ENCODE peak calls at places on chromosomes 7 and 10, in eight cellular contexts. T, F, M, Q, O, K, B and Y are unnamed samples.

GRCh38 chr10:88989423-88989822 is 1.2 kb upstream of the FAS start:
- DNase-seq in T (no peak), F (no peak), M (no peak), Q (no peak), O (no peak), K (no peak), B (no peak), Y (no peak)

GRCh38 chr7:26439502-26440252 is 148.0 kb downstream of the SNX10 start:
- DNase-seq in T (no peak), F (no peak), M (no peak), Q (no peak), O (no peak), K (no peak), B (no peak), Y (no peak)

GRCh38 chr7:114082567-114082933 is 163.7 kb upstream of the PPP1R3A start:
- DNase-seq in T (no peak), F (peak; percentile 17), M (no peak), Q (peak; percentile 29), O (no peak), K (no peak), B (no peak), Y (no peak)

GRCh38 chr10:72320676-72321247 is 34.0 kb downstream of the DNAJB12 start:
- DNase-seq in T (peak; percentile 82), F (peak; percentile 89), M (peak; percentile 89), Q (peak; percentile 96), O (peak; percentile 81), K (no peak), B (no peak), Y (no peak)

GRCh38 chr10:45308707-45309106 is 6.7 kb downstream of the OR13A1 start:
- DNase-seq in T (no peak), F (peak; percentile 44), M (no peak), Q (peak; percentile 48), O (no peak), K (no peak), B (no peak), Y (no peak)

GRCh38 chr7:151875862-151876111 is 1.1 kb downstream of the PRKAG2 start:
- DNase-seq in T (no peak), F (no peak), M (no peak), Q (no peak), O (no peak), K (no peak), B (no peak), Y (no peak)

GRCh38 chr7:17013204-17013603 is 131.4 kb upstream of the AGR3 start:
- DNase-seq in T (no peak), F (no peak), M (no peak), Q (no peak), O (no peak), K (no peak), B (no peak), Y (no peak)

GRCh38 chr10:93379366-93380042 is 102.6 kb downstream of the MYOF start:
- DNase-seq in T (no peak), F (no peak), M (no peak), Q (peak; percentile 72), O (no peak), K (no peak), B (no peak), Y (no peak)

GRCh38 chr10:78038105-78038504 is 4.4 kb downstream of the RPS24 start:
- DNase-seq in T (no peak), F (no peak), M (no peak), Q (no peak), O (no peak), K (no peak), B (no peak), Y (no peak)

GRCh38 chr7:132276986-132277716 is 299.1 kb downstream of the PLXNA4 start:
- DNase-seq in T (no peak), F (no peak), M (no peak), Q (no peak), O (no peak), K (no peak), B (no peak), Y (no peak)

GRCh38 chr7:74066626-74067025 is 17.0 kb upstream of the LIMK1 start:
- DNase-seq in T (no peak), F (no peak), M (no peak), Q (no peak), O (no peak), K (no peak), B (no peak), Y (no peak)

GRCh38 chr10:3427316-3427715 is 254.7 kb upstream of the PITRM1 start:
- DNase-seq in T (no peak), F (no peak), M (no peak), Q (no peak), O (no peak), K (no peak), B (no peak), Y (no peak)

GRCh38 chr7:158587425-158588084 is at the start of gene PTPRN2:
- DNase-seq in T (peak; percentile 57), F (peak; percentile 97), M (peak; percentile 77), Q (peak; percentile 50), O (peak; percentile 55), K (peak; percentile 67), B (peak; percentile 46), Y (peak; percentile 32)

GRCh38 chr7:158101821-158102450 is 485.7 kb downstream of the PTPRN2 start:
- DNase-seq in T (no peak), F (no peak), M (no peak), Q (no peak), O (no peak), K (no peak), B (no peak), Y (no peak)

GRCh38 chr7:52959878-52960660 is 75.4 kb upstream of the POM121L12 start:
- DNase-seq in T (no peak), F (no peak), M (no peak), Q (no peak), O (no peak), K (no peak), B (no peak), Y (no peak)

GRCh38 chr7:38751416-38751815 is 120.2 kb upstream of the AMPH start:
- DNase-seq in T (no peak), F (no peak), M (no peak), Q (no peak), O (no peak), K (no peak), B (no peak), Y (no peak)

GRCh38 chr10:34956756-34957155 is 133.4 kb downstream of the CUL2 start:
- DNase-seq in T (no peak), F (no peak), M (no peak), Q (no peak), O (no peak), K (no peak), B (no peak), Y (no peak)